ENCODE peak calls at places on chromosomes 6 and 20, in seven cellular contexts. L is GM12865, D is fibroblast of the aortic adventitia, Y is BJ, K is heart right ventricle, R is tibial nerve, N is cardiac fibroblast. O is an unnamed sample.

GRCh38 chr20:4956200-4956810 is 45.0 kb downstream of the SLC23A2 start:
- DNase-seq in L (peak; percentile 75), D (peak; percentile 86), Y (no peak), K (no peak), R (no peak), N (peak; percentile 79), O (no peak)

GRCh38 chr6:125904871-125905270 is 51.7 kb upstream of the HINT3 start:
- DNase-seq in L (peak; percentile 81), D (peak; percentile 29), Y (no peak), K (no peak), R (no peak), N (peak; percentile 56), O (no peak)

GRCh38 chr6:23735151-23735550 is 390.9 kb upstream of the NRSN1 start:
- DNase-seq in L (no peak), D (no peak), Y (no peak), K (no peak), R (no peak), N (no peak), O (no peak)

GRCh38 chr6:3743541-3743940 is 8.0 kb downstream of the PXDC1 start:
- DNase-seq in L (no peak), D (no peak), Y (no peak), K (no peak), R (no peak), N (no peak), O (no peak)

GRCh38 chr6:62285612-62286469 is at the start of gene KHDRBS2:
- DNase-seq in L (peak; percentile 83), D (no peak), Y (no peak), K (peak; percentile 59), R (peak; percentile 56), N (peak; percentile 2), O (no peak)

GRCh38 chr6:67667640-67668422 is 967.3 kb upstream of the ADGRB3 start:
- DNase-seq in L (no peak), D (no peak), Y (no peak), K (no peak), R (no peak), N (no peak), O (no peak)

GRCh38 chr6:110137924-110138887 is 41.3 kb downstream of the WASF1 start:
- DNase-seq in L (no peak), D (no peak), Y (no peak), K (no peak), R (no peak), N (no peak), O (no peak)

GRCh38 chr6:4125933-4126864 is 9.2 kb downstream of the ECI2 start:
- DNase-seq in L (peak; percentile 3), D (peak; percentile 90), Y (peak; percentile 60), K (no peak), R (no peak), N (peak; percentile 93), O (peak; percentile 79)

GRCh38 chr6:132797975-132798819 is at the start of gene SLC18B1:
- DNase-seq in L (peak; percentile 55), D (peak; percentile 30), Y (no peak), K (peak; percentile 47), R (peak; percentile 26), N (peak; percentile 46), O (no peak)

GRCh38 chr6:79946242-79946641 is 1.1 kb downstream of the ELOVL4 start:
- DNase-seq in L (peak; percentile 19), D (peak; percentile 40), Y (no peak), K (no peak), R (no peak), N (peak; percentile 31), O (no peak)

GRCh38 chr6:72132851-72133250 is 246.5 kb downstream of the RIMS1 start:
- DNase-seq in L (no peak), D (no peak), Y (no peak), K (no peak), R (no peak), N (no peak), O (no peak)

GRCh38 chr6:141164042-141164748 is 968.5 kb upstream of the GJE1 start:
- DNase-seq in L (no peak), D (no peak), Y (no peak), K (peak; percentile 59), R (no peak), N (no peak), O (no peak)

GRCh38 chr6:152981989-152982767 is 663 bp downstream of the FBXO5 start:
- DNase-seq in L (peak; percentile 42), D (no peak), Y (no peak), K (peak; percentile 14), R (no peak), N (no peak), O (no peak)

GRCh38 chr6:168596316-168596715 is 155.3 kb downstream of the SMOC2 start:
- DNase-seq in L (no peak), D (no peak), Y (no peak), K (no peak), R (no peak), N (no peak), O (no peak)

GRCh38 chr20:51720854-51721253 is 47.3 kb downstream of the ATP9A start:
- DNase-seq in L (no peak), D (no peak), Y (no peak), K (no peak), R (no peak), N (no peak), O (no peak)

GRCh38 chr6:146620655-146621054 is 21.9 kb downstream of the ADGB start:
- DNase-seq in L (no peak), D (no peak), Y (no peak), K (no peak), R (no peak), N (peak; percentile 14), O (peak; percentile 5)

DNA sequence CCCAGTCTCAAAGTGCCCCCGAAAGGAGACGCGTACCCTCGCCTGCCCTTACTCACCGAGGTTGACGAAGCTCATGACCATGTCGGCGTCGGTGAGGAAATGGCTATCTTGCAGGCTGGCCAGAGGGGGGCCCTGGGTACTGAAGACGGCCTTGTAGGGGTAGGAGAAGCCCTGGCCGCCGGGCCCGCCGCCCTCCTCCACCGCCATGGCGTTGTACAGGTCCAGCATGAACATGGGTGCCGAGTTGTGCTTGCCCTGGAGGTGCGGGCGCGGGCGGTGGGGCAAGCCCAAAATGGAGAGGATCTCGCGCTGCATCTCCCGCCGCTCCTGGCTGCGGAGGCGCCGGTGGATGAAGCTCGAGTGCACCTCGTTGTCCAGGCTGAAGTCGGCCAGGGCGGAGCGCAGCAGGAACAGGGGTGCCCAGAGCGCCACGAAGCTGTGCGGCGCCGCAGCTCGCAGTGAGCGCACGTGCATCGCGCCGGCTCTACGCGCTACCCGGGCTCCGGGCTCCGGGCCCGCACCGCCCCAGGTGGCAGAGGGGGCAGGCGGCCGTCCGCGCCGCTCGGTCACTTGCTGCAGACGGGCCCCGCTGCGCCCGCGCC is 691 bp downstream of the BMP7 start:
- DNase-seq in L (no peak), D (no peak), Y (no peak), K (no peak), R (no peak), N (no peak), O (no peak)
- H3K4me3 ChIP-seq in L (no peak overlapping the region), D (no peak overlapping the region), Y (no peak overlapping the region), K (peak overlapping the region; percentile 40), R (peak overlapping the region; percentile 37), N (no peak overlapping the region), O (no peak overlapping the region)

DNA sequence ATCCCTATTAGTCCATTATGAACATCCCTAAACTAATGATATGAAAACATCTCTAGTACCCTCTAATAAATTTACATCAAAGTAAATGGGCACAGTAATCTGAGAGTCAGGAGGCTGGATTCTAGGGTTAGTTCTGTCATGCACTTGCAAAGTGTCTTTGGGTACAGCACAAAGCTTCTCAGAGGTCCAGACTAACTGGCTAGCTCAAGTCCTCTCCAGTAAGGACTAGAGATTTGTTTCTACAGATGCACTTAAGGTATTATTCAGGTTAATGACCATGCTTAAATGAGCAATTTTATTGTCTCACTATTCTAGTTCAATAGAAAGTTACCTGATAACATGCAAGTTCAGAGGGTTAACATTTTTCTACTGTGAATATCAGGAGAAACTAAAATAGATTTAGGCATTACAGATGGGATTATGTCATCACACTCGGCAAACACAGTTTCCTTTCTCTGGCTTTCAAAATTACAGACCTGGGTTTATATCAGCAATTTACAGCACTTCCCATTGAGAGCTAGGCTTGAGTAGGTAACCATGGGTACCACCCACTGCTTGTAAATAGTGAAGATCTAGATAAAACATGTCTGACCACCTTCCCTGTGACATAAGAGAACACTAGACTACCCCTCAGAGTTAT is 402.9 kb upstream of the RUNX2 start:
- DNase-seq in L (peak; percentile 49), D (peak; percentile 23), Y (peak; percentile 13), K (no peak), R (no peak), N (peak; percentile 52), O (no peak)
- H3K4me3 ChIP-seq in L (no peak overlapping the region), D (no peak overlapping the region), Y (no peak overlapping the region), K (no peak overlapping the region), R (no peak overlapping the region), N (no peak overlapping the region), O (no peak overlapping the region)

GRCh38 chr6:100612101-100612500 is 147.4 kb upstream of the SIM1 start:
- DNase-seq in L (no peak), D (peak; percentile 24), Y (no peak), K (no peak), R (no peak), N (no peak), O (no peak)

GRCh38 chr6:100617633-100618348 is 153.1 kb upstream of the SIM1 start:
- DNase-seq in L (no peak), D (no peak), Y (peak; percentile 40), K (no peak), R (no peak), N (peak; percentile 29), O (no peak)

GRCh38 chr6:100618349-100618671 is 153.6 kb upstream of the SIM1 start:
- DNase-seq in L (no peak), D (no peak), Y (no peak), K (no peak), R (no peak), N (no peak), O (no peak)

GRCh38 chr6:100614386-100614785 is 149.7 kb upstream of the SIM1 start:
- DNase-seq in L (no peak), D (no peak), Y (no peak), K (no peak), R (no peak), N (no peak), O (no peak)

GRCh38 chr6:100614933-100615332 is 150.2 kb upstream of the SIM1 start:
- DNase-seq in L (no peak), D (no peak), Y (no peak), K (no peak), R (no peak), N (no peak), O (no peak)
- H3K4me3 ChIP-seq in L (no peak overlapping the region), D (no peak overlapping the region), Y (no peak overlapping the region), K (no peak overlapping the region), R (no peak overlapping the region), N (no peak overlapping the region), O (no peak overlapping the region)

DNA sequence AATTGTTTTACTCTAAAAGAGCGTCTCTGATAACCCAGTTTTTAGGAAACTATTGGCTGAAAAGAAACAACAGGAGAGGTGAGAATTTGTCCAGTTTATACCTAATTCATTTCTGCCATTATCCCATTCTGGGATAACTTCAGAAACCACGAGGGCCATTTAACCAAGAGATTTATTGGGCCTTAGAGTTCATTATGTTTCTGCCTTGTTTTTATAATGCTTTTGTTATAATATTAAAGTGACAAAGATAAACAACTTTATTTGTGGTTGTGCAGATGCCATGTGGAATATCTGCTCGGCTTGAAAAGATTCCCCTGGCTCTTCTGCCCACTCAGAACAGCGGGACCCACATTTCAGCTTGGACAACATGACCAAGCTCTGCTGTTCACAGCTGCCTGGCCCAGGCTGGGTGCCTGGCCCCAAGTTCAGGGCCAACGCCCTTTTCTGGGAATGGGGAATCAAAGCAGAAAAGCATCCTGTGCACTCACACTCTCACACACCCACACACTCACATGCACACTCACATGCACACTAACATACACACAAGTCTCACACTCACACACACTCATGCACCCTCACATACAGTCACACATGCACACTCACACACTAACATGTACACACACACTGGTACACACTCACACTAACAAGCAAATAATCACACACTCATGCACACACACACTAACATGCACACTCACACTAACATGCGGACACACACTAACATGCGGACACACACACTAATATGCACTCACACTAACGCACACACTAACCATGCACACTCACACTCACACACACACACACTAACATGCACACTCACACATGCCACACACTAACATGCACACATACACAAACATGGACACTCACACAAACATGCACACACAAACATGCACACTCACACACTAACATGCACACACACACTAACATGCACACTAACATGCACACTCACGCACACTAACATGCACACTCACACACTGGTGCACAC is 86.7 kb upstream of the NEDD9 start:
- DNase-seq in L (no peak), D (peak; percentile 17), Y (no peak), K (no peak), R (no peak), N (peak; percentile 47), O (no peak)
- H3K4me3 ChIP-seq in L (no peak overlapping the region), D (no peak overlapping the region), Y (no peak overlapping the region), K (no peak overlapping the region), R (no peak overlapping the region), N (no peak overlapping the region), O (no peak overlapping the region)